ENCODE peak calls at places on chromosomes 13 and 19, in six cellular contexts. W is anterior cingulate cortex; B is stimulated activated CD4-positive, alpha-beta T cell treated with anti-CD3 and anti-CD28 coated beads, Interleukin-4, amount 100 ng/mL, for 1 hour; U is left lobe of liver; S is DMS153; O is aorta. V is an unnamed sample.
A peak's percentile ranks its signal among the peaks of the same experiment; 100 is the strongest.

GRCh38 chr19:37979547-37980082 is 72.6 kb downstream of the SIPA1L3 start:
- DNase-seq in O (no peak), B (no peak), U (no peak), S (no peak), W (no peak), V (no peak)

GRCh38 chr19:14901675-14902260 is 15.8 kb upstream of the OR7A17 start:
- DNase-seq in U (no peak), W (no peak), S (no peak), B (no peak), O (no peak), V (no peak)

GRCh38 chr19:41195675-41196497 is 2.9 kb downstream of the CYP2S1 start:
- DNase-seq in W (no peak), S (no peak), U (no peak), O (no peak), B (no peak), V (no peak)

GRCh38 chr13:113099142-113099541 is 6.4 kb upstream of the F7 start:
- DNase-seq in O (no peak), B (no peak), W (no peak), U (no peak), S (no peak), V (no peak)

GRCh38 chr19:34171539-34171876 is 796 bp upstream of the LSM14A start:
- DNase-seq in O (no peak), B (peak; percentile 46), S (no peak), U (no peak), W (no peak), V (peak; percentile 54)

GRCh38 chr13:99819962-99820361 is 151.6 kb downstream of the ZIC5 start:
- DNase-seq in O (no peak), B (no peak), U (no peak), S (no peak), W (no peak), V (no peak)

GRCh38 chr13:31538067-31539042 is 201.0 kb upstream of the RXFP2 start:
- DNase-seq in U (no peak), O (no peak), S (no peak), B (no peak), W (no peak), V (peak; percentile 14)

GRCh38 chr13:32164622-32165268 is 133.2 kb downstream of the FRY start:
- DNase-seq in O (no peak), U (no peak), S (peak; percentile 62), W (no peak), B (no peak), V (peak; percentile 54)

GRCh38 chr13:48294670-48295069 is 8.9 kb upstream of the RB1 start:
- DNase-seq in O (no peak), B (no peak), U (no peak), S (no peak), W (no peak), V (no peak)

GRCh38 chr13:31885994-31886393 is 145.6 kb upstream of the FRY start:
- DNase-seq in U (no peak), W (no peak), O (no peak), S (peak; percentile 76), B (no peak), V (no peak)

GRCh38 chr13:73334459-73334858 is 275.7 kb downstream of the KLF5 start:
- DNase-seq in U (no peak), B (no peak), O (no peak), S (no peak), W (no peak), V (no peak)

GRCh38 chr13:42350141-42350540 is 78.2 kb downstream of the AKAP11 start:
- DNase-seq in U (no peak), W (no peak), O (no peak), S (no peak), B (no peak), V (no peak)

GRCh38 chr13:99977912-99978780 is 3.4 kb upstream of the ZIC2 start:
- DNase-seq in U (no peak), W (no peak), S (no peak), B (no peak), O (peak; percentile 24), V (no peak)

GRCh38 chr13:63107163-63107935 is 1691.7 kb upstream of the PCDH20 start:
- DNase-seq in O (no peak), W (no peak), U (no peak), S (no peak), B (no peak), V (no peak)

GRCh38 chr19:35533822-35534521 is 716 bp downstream of the GAPDHS start:
- DNase-seq in U (no peak), W (no peak), O (peak; percentile 67), B (peak; percentile 38), S (no peak), V (no peak)

GRCh38 chr13:27053902-27054595 is 117.6 kb downstream of the USP12 start:
- DNase-seq in B (no peak), O (no peak), U (no peak), W (no peak), S (no peak), V (no peak)

GRCh38 chr19:17121736-17122293 is 46.2 kb downstream of the MYO9B start:
- DNase-seq in B (no peak), O (peak; percentile 75), S (no peak), W (no peak), U (no peak), V (no peak)

GRCh38 chr13:31242935-31243334 is 43.2 kb downstream of the B3GLCT start:
- DNase-seq in S (no peak), O (no peak), W (no peak), B (no peak), U (no peak), V (no peak)

GRCh38 chr13:96822900-96823299 is 171.4 kb downstream of the OXGR1 start:
- DNase-seq in U (no peak), W (no peak), S (peak; percentile 27), O (no peak), B (no peak), V (peak; percentile 9)

GRCh38 chr19:6087074-6087506 is 23.2 kb downstream of the RFX2 start:
- DNase-seq in O (no peak), W (no peak), U (no peak), B (peak; percentile 8), S (peak; percentile 28), V (peak; percentile 76)

GRCh38 chr13:66933994-66934393 is 296.1 kb downstream of the PCDH9 start:
- DNase-seq in B (no peak), U (no peak), O (no peak), W (no peak), S (no peak), V (peak; percentile 57)

GRCh38 chr13:27201661-27202060 is 30.1 kb upstream of the USP12 start:
- DNase-seq in U (no peak), B (no peak), S (no peak), O (no peak), W (no peak), V (no peak)

GRCh38 chr13:21671793-21672680 is 1.2 kb downstream of the FGF9 start:
- DNase-seq in B (no peak), O (no peak), S (no peak), W (no peak), U (no peak), V (no peak)

GRCh38 chr13:33411312-33411711 is 125.8 kb upstream of the STARD13 start:
- DNase-seq in U (no peak), O (no peak), S (no peak), B (no peak), W (no peak), V (no peak)

GRCh38 chr19:29880498-29881081 is 61.4 kb upstream of the URI1 start:
- DNase-seq in O (no peak), W (no peak), B (no peak), S (no peak), U (no peak), V (no peak)

GRCh38 chr19:12834418-12834943 is at the start of gene RTBDN:
- DNase-seq in S (no peak), U (no peak), W (peak; percentile 56), B (no peak), O (no peak), V (peak; percentile 72)

GRCh38 chr13:38530492-38530891 is 156.4 kb upstream of the FREM2 start:
- DNase-seq in B (no peak), U (no peak), W (no peak), O (no peak), S (no peak), V (no peak)

GRCh38 chr13:36129539-36129938 is 1.6 kb downstream of the DCLK1 start:
- DNase-seq in B (no peak), O (no peak), S (no peak), U (no peak), W (no peak), V (no peak)